ENCODE peak calls at places on chromosome 18, in five cellular contexts. H is AG10803; I is activated naive CD8-positive, alpha-beta T cell treated with anti-CD3 and anti-CD28 coated beads, Interleukin-2, amount 50 U/mL, for 24 hours; N is CD8-positive, alpha-beta memory T cell; A is astrocyte of the spinal cord. Q is an unnamed sample.
A peak's percentile ranks its signal among the peaks of the same experiment; 100 is the strongest.

GRCh38 chr18:3189884-3190283 is 29.9 kb downstream of the MYOM1 start:
- DNase-seq in I (no peak), N (no peak), H (no peak), A (no peak), Q (no peak)

GRCh38 chr18:58495202-58495601 is 133.7 kb downstream of the ALPK2 start:
- DNase-seq in I (no peak), A (peak; percentile 60), H (peak; percentile 66), N (no peak), Q (no peak)

GRCh38 chr18:13381907-13382682 is 163.5 kb downstream of the LDLRAD4 start:
- DNase-seq in I (peak; percentile 46), N (peak; percentile 61), H (peak; percentile 86), A (peak; percentile 76), Q (peak; percentile 15)

GRCh38 chr18:68449292-68449691 is 265.6 kb downstream of the TMX3 start:
- DNase-seq in N (no peak), I (no peak), A (peak; percentile 82), H (peak; percentile 98), Q (no peak)

GRCh38 chr18:28108801-28109200 is 68.1 kb downstream of the CDH2 start:
- DNase-seq in N (no peak), A (peak; percentile 28), I (no peak), H (peak; percentile 34), Q (no peak)

GRCh38 chr18:9683418-9684396 is 24.4 kb upstream of the RAB31 start:
- DNase-seq in N (no peak), I (no peak), A (peak; percentile 79), H (peak; percentile 87), Q (peak; percentile 79)

GRCh38 chr18:79873449-79874110 is 75.8 kb downstream of the KCNG2 start:
- DNase-seq in I (no peak), A (no peak), H (no peak), N (no peak), Q (no peak)

GRCh38 chr18:50848038-50848437 is 28.2 kb upstream of the MRO start:
- DNase-seq in I (no peak), A (no peak), N (no peak), H (no peak), Q (no peak)

GRCh38 chr18:8857806-8858205 is 152.4 kb downstream of the MTCL1 start:
- DNase-seq in I (no peak), A (no peak), N (no peak), H (no peak), Q (no peak)

GRCh38 chr18:31610841-31611240 is 19.2 kb downstream of the TTR start:
- DNase-seq in A (peak; percentile 7), N (no peak), H (no peak), I (no peak), Q (no peak)

Q was measured in adipocyte.